ENCODE peak calls at places on chromosome 15, in seven cellular contexts. D is kidney epithelial cell, X is suprapubic skin, I is Caco-2, O is endothelial cell, Q is thoracic aorta, U is fibroblast of lung. B is an unnamed sample.

GRCh38 chr15:77495806-77496589 is 75.3 kb downstream of the HMG20A start:
- DNase-seq in D (no peak), X (no peak), I (no peak), O (peak), Q (no peak), U (peak), B (no peak)

GRCh38 chr15:62558640-62559039 is 393.6 kb upstream of the C2CD4B start:
- DNase-seq in D (no peak), X (no peak), I (peak), O (no peak), Q (no peak), U (no peak), B (no peak)

GRCh38 chr15:88776646-88777045 is 26.6 kb upstream of the ACAN start:
- DNase-seq in D (no peak), X (no peak), I (no peak), O (no peak), Q (no peak), U (no peak), B (no peak)

GRCh38 chr15:58742022-58742421 is 7.5 kb downstream of the ADAM10 start:
- DNase-seq in D (no peak), X (no peak), I (no peak), O (no peak), Q (no peak), U (peak), B (no peak)

GRCh38 chr15:85318048-85318731 is 62.2 kb upstream of the AKAP13 start:
- DNase-seq in D (peak), X (no peak), I (peak), O (no peak), Q (no peak), U (peak), B (no peak)

GRCh38 chr15:67945131-67945530 is 105.3 kb upstream of the RNU6-1 start:
- DNase-seq in D (no peak), X (no peak), I (no peak), O (no peak), Q (no peak), U (no peak), B (no peak)

GRCh38 chr15:60070838-60071493 is 66.9 kb downstream of the FOXB1 start:
- DNase-seq in D (no peak), X (no peak), I (no peak), O (no peak), Q (no peak), U (peak), B (no peak)

GRCh38 chr15:60079210-60079609 is 75.1 kb downstream of the FOXB1 start:
- DNase-seq in D (no peak), X (no peak), I (no peak), O (peak), Q (no peak), U (no peak), B (no peak)

GRCh38 chr15:25900901-25901300 is 37.8 kb upstream of the ATP10A start:
- DNase-seq in D (no peak), X (no peak), I (no peak), O (no peak), Q (no peak), U (peak), B (no peak)

GRCh38 chr15:47300596-47300995 is 416.7 kb upstream of the SEMA6D start:
- DNase-seq in D (no peak), X (no peak), I (no peak), O (no peak), Q (no peak), U (no peak), B (no peak)

GRCh38 chr15:69337133-69337532 is 38.4 kb downstream of the PAQR5 start:
- DNase-seq in D (no peak), X (no peak), I (no peak), O (no peak), Q (no peak), U (peak), B (no peak)

GRCh38 chr15:90529369-90530249 is at the start of gene CRTC3:
- DNase-seq in D (no peak), X (no peak), I (peak), O (peak), Q (no peak), U (peak), B (peak)

GRCh38 chr15:42921049-42921731 is 612 bp upstream of the TTBK2 start:
- DNase-seq in D (no peak), X (no peak), I (no peak), O (peak), Q (no peak), U (no peak), B (no peak)

GRCh38 chr15:44029003-44029402 is 166.1 kb downstream of the FRMD5 start:
- DNase-seq in D (no peak), X (no peak), I (no peak), O (no peak), Q (no peak), U (no peak), B (no peak)

GRCh38 chr15:29242466-29243242 is 27.0 kb downstream of the NSMCE3 start:
- DNase-seq in D (no peak), X (no peak), I (no peak), O (no peak), Q (no peak), U (peak), B (no peak)

DNA sequence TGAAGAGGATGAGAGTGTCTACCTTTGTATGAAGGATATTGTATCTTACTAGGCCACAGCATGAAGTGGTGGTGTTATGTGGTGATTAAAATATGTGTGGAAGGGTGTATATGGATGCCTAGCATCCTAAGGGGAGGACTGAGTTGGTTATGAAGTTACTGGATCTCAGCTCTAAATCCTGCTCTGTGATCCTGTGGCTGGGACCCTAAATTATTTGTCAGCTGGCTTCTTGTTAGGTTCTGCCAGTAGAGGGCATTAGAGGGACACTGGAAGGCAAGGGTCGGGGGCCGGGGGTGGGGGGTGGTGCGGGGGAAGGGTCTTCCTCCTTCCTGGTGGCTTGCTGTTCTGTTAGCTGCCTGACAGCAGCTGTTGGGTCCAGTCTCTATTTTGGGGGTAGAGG is 34.9 kb downstream of the MORF4L1 start:
- DNase-seq in D (no peak), X (no peak), I (no peak), O (peak), Q (no peak), U (no peak), B (no peak)
- TF ChIP-seq CTCF in D (peak), X (no peak), I (peak), O (peak), Q (no peak), U (peak), B (peak)

GRCh38 chr15:61138151-61138550 is 91.0 kb downstream of the RORA start:
- DNase-seq in D (no peak), X (no peak), I (no peak), O (no peak), Q (no peak), U (peak), B (no peak)
- TF ChIP-seq CTCF in D (no peak), X (no peak), I (no peak), O (no peak), Q (no peak), U (no peak), B (no peak)

GRCh38 chr15:99633655-99634054 is 67.9 kb downstream of the MEF2A start:
- DNase-seq in D (no peak), X (no peak), I (no peak), O (no peak), Q (no peak), U (no peak), B (no peak)
- TF ChIP-seq CTCF in D (no peak), X (no peak), I (no peak), O (no peak), Q (no peak), U (no peak), B (no peak)

DNA sequence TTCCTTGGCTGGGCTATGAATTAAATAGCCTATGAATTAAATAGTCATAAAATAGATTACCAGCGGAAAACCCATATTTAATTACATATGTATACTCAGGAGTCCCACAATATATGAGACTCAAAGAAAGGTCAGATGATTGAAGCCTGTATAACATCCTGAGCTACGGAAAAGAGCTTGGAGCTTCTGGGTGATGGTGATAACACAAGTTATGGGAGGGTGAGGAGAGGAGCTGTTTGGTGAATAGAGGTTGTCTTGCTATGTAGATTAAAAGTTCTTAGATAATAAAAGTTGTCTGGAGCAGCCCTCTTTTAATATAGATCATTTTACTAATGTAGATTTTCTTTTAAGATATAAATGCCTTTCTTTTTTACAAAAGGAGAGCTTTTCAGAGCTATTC is 1.8 kb downstream of the PML start:
- DNase-seq in D (no peak), X (no peak), I (no peak), O (no peak), Q (no peak), U (no peak), B (no peak)
- TF ChIP-seq CTCF in D (no peak), X (no peak), I (no peak), O (no peak), Q (no peak), U (no peak), B (no peak)

GRCh38 chr15:79008666-79009065 is 63.8 kb upstream of the CTSH start:
- DNase-seq in D (no peak), X (no peak), I (no peak), O (no peak), Q (no peak), U (no peak), B (no peak)

GRCh38 chr15:79004336-79004735 is 59.5 kb upstream of the CTSH start:
- DNase-seq in D (peak), X (no peak), I (no peak), O (no peak), Q (no peak), U (peak), B (no peak)

GRCh38 chr15:79009388-79009787 is 64.5 kb upstream of the CTSH start:
- DNase-seq in D (no peak), X (no peak), I (no peak), O (no peak), Q (no peak), U (no peak), B (no peak)

GRCh38 chr15:79006071-79006470 is 61.2 kb upstream of the CTSH start:
- DNase-seq in D (no peak), X (no peak), I (no peak), O (no peak), Q (no peak), U (no peak), B (no peak)

DNA sequence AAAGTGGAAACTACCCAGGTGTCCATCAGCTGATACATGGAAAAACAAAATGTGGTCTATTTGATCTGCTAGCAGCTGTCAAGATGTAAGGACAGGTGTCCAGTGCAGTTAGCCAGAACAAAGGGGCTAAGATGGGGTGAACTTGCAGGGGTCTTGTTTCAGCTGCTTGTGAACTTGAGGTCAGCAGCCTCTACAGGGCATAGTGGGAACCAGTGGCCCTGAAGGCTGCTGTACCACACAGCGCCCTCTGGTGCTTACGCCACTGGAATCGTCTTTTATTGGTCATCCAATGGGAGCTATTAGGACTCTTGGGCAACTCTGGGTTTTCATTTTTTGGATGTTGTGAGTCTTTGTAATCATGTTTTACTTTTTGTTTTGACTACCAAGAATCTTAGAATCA is 62.2 kb upstream of the CTSH start:
- DNase-seq in D (no peak), X (no peak), I (no peak), O (peak), Q (no peak), U (peak), B (no peak)
- TF ChIP-seq CTCF in D (peak), X (peak), I (peak), O (peak), Q (peak), U (peak), B (peak)

GRCh38 chr15:52184721-52185120 is 6.5 kb downstream of the GNB5 start:
- DNase-seq in D (no peak), X (no peak), I (no peak), O (no peak), Q (no peak), U (no peak), B (no peak)

GRCh38 chr15:52180196-52180835 is 10.9 kb downstream of the GNB5 start:
- DNase-seq in D (no peak), X (no peak), I (no peak), O (peak), Q (no peak), U (no peak), B (peak)

GRCh38 chr15:52183562-52184173 is 7.5 kb downstream of the GNB5 start:
- DNase-seq in D (no peak), X (no peak), I (no peak), O (peak), Q (no peak), U (peak), B (no peak)

GRCh38 chr15:52180851-52181450 is 10.2 kb downstream of the GNB5 start:
- DNase-seq in D (no peak), X (no peak), I (no peak), O (no peak), Q (no peak), U (no peak), B (peak)

GRCh38 chr15:52181938-52182780 is 9.0 kb downstream of the GNB5 start:
- DNase-seq in D (no peak), X (no peak), I (no peak), O (no peak), Q (no peak), U (no peak), B (no peak)
- TF ChIP-seq CTCF in D (no peak), X (no peak), I (no peak), O (no peak), Q (no peak), U (peak), B (no peak)

B was measured in type B pancreatic cell.